ENCODE peak calls at places on chromosomes 7 and 10, in nine cellular contexts. G, R, K, S, X, J, P, N and M are unnamed samples.

GRCh38 chr7:30412810-30413504 is 65.6 kb downstream of the NOD1 start:
- DNase-seq in X (no peak), S (peak; percentile 90), G (no peak), N (no peak), P (peak; percentile 94), R (peak; percentile 7), J (peak; percentile 88), K (peak; percentile 79), M (peak; percentile 89)

GRCh38 chr10:64396105-64396504 is 874.9 kb downstream of the REEP3 start:
- DNase-seq in S (peak; percentile 28), R (no peak), G (no peak), X (no peak), P (peak; percentile 93), K (peak; percentile 25), N (no peak), J (peak; percentile 0), M (no peak)

GRCh38 chr7:30478349-30479228 is at the start of gene NOD1:
- DNase-seq in K (peak; percentile 83), X (peak; percentile 76), G (peak; percentile 76), R (peak; percentile 73), N (peak; percentile 36), P (peak; percentile 80), S (peak; percentile 90), J (peak; percentile 74), M (peak; percentile 83)

GRCh38 chr7:72343991-72344390 is 68.1 kb downstream of the CALN1 start:
- DNase-seq in S (no peak), R (no peak), G (no peak), J (no peak), K (no peak), P (peak; percentile 95), N (no peak), X (no peak), M (no peak)

GRCh38 chr7:140330128-140330527 is 68.2 kb downstream of the SLC37A3 start:
- DNase-seq in S (no peak), P (no peak), X (no peak), K (no peak), N (no peak), G (no peak), J (no peak), R (no peak), M (no peak)

GRCh38 chr7:82506702-82507101 is 63.1 kb upstream of the CACNA2D1 start:
- DNase-seq in S (peak; percentile 83), P (no peak), X (no peak), N (no peak), K (peak; percentile 39), R (no peak), J (peak; percentile 31), G (peak; percentile 39), M (no peak)

GRCh38 chr7:46710927-46711326 is 789.9 kb upstream of the IGFBP3 start:
- DNase-seq in G (no peak), X (no peak), J (peak; percentile 10), S (peak; percentile 57), P (no peak), N (no peak), R (no peak), K (peak; percentile 57), M (no peak)

GRCh38 chr7:150734293-150734692 is 2.9 kb upstream of the GIMAP5 start:
- DNase-seq in X (no peak), J (no peak), G (no peak), K (no peak), N (no peak), P (no peak), S (no peak), R (no peak), M (no peak)

GRCh38 chr7:117313582-117313981 is 9.3 kb downstream of the WNT2 start:
- DNase-seq in G (no peak), S (no peak), R (no peak), J (no peak), K (no peak), N (no peak), P (no peak), X (no peak), M (no peak)

GRCh38 chr7:151398446-151399304 is 11.2 kb downstream of the WDR86 start:
- DNase-seq in S (no peak), J (peak; percentile 15), X (no peak), R (no peak), N (no peak), K (peak; percentile 16), P (no peak), G (no peak), M (no peak)

GRCh38 chr10:86967481-86967941 is 771 bp upstream of the ADIRF start:
- DNase-seq in S (no peak), G (no peak), R (no peak), P (no peak), N (no peak), K (no peak), X (no peak), J (no peak), M (no peak)

GRCh38 chr7:101410743-101411476 is 48.2 kb downstream of the COL26A1 start:
- DNase-seq in G (no peak), R (no peak), X (no peak), S (peak; percentile 63), J (no peak), P (peak; percentile 96), K (no peak), N (no peak), M (peak; percentile 43)